ENCODE peak calls at places on chromosomes 12 and 14, in five cellular contexts. O, K, E, T and Z are unnamed samples.

GRCh38 chr14:22796087-22796707 is 19.0 kb downstream of the SLC7A7 start:
- DNase-seq in T (peak), K (peak), E (no peak), O (no peak), Z (peak)

GRCh38 chr14:25049559-25050493 is at the start of gene STXBP6:
- DNase-seq in O (no peak), T (peak), E (no peak), K (no peak), Z (no peak)

GRCh38 chr14:66037361-66037760 is 448.8 kb upstream of the CCDC196 start:
- DNase-seq in T (no peak), O (no peak), E (no peak), K (no peak), Z (no peak)

GRCh38 chr14:53956427-53957201 is at the start of gene BMP4:
- DNase-seq in K (no peak), T (peak), O (peak), E (peak), Z (peak)

GRCh38 chr12:752673-753400 is 458 bp downstream of the WNK1 start:
- DNase-seq in K (no peak), E (no peak), O (no peak), T (no peak), Z (peak)

GRCh38 chr12:97308576-97309198 is 153.9 kb upstream of the RMST start:
- DNase-seq in O (peak), E (no peak), T (peak), K (peak), Z (peak)

GRCh38 chr12:81798294-81798693 is 39.1 kb upstream of the PPFIA2 start:
- DNase-seq in T (no peak), E (no peak), O (no peak), K (no peak), Z (no peak)

GRCh38 chr14:51458563-51458955 is 193.2 kb upstream of the FRMD6 start:
- DNase-seq in E (no peak), T (no peak), K (no peak), O (no peak), Z (no peak)

GRCh38 chr12:109052097-109052414 is 320 bp upstream of the USP30 start:
- DNase-seq in O (no peak), E (no peak), T (no peak), K (no peak), Z (no peak)

GRCh38 chr12:46269429-46270241 is 792 bp upstream of the SLC38A1 start:
- DNase-seq in O (no peak), K (no peak), T (no peak), E (no peak), Z (no peak)

GRCh38 chr12:57110189-57111045 is 745 bp downstream of the STAT6 start:
- DNase-seq in E (no peak), K (no peak), T (peak), O (no peak), Z (peak)

GRCh38 chr12:124217508-124217981 is 77.3 kb upstream of the RFLNA start:
- DNase-seq in T (no peak), E (no peak), O (no peak), K (no peak), Z (no peak)

GRCh38 chr12:120361506-120362208 is 7.3 kb downstream of the MSI1 start:
- DNase-seq in T (no peak), O (no peak), K (no peak), E (peak), Z (peak)

GRCh38 chr12:3216726-3217682 is 139.8 kb downstream of the TSPAN9 start:
- DNase-seq in K (no peak), E (no peak), T (no peak), O (peak), Z (no peak)

GRCh38 chr12:3218846-3219632 is 141.9 kb downstream of the TSPAN9 start:
- DNase-seq in O (no peak), T (no peak), K (no peak), E (no peak), Z (no peak)

GRCh38 chr12:3216097-3216496 is 138.9 kb downstream of the TSPAN9 start:
- DNase-seq in O (no peak), T (no peak), E (no peak), K (no peak), Z (no peak)

GRCh38 chr12:3217683-3218079 is 140.5 kb downstream of the TSPAN9 start:
- DNase-seq in T (no peak), K (no peak), E (no peak), O (no peak), Z (no peak)

DNA sequence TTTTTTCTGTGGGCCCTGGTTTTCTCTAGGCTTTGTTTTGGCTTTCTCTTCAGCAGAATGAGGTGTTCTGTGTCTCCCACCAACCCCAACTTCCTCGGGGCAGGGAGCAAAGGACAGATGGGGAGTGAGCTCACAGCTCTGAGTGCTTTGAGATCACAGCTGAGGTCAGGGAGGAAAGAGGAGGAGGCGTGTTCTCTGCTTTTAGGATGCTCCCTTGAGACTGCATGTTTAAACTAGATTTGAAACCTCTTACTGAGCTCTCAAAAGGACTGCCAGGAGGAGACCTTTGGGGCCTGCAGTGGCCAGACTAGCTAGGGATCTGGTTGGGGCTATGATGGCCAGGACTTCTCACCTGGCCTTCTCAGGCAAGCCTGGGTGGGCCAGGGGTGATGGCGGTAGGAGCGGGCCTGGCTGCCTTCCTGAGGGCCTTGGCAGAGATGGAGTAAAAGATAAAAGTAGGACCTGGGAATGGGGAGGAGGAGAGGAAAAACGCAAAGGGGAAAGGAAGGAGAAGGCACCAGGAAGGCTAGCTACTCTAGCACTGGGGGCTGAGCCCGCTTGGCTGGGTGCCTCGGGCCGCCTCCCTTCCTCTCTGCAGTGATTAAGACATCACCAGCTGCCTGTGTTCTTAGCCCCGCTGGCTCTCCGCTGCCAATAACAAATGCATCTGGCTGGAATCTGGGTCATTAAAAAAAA is 141.1 kb downstream of the TSPAN9 start:
- DNase-seq in O (no peak), T (no peak), K (no peak), E (no peak), Z (no peak)
- TF ChIP-seq SIN3A in O (no peak), T (no peak), K (no peak), E (no peak), Z (no peak)

GRCh38 chr12:29164477-29165163 is 15.5 kb downstream of the FAR2 start:
- DNase-seq in K (peak), O (no peak), E (no peak), T (no peak), Z (peak)
- TF ChIP-seq ZNF274 in K (no peak), O (no peak), E (no peak), T (no peak), Z (no peak)

GRCh38 chr12:21940549-21940948 is 677 bp downstream of the ABCC9 start:
- DNase-seq in K (no peak), T (no peak), O (no peak), E (no peak), Z (no peak)
- TF ChIP-seq SIN3A in K (no peak), T (no peak), O (no peak), E (no peak), Z (no peak)

GRCh38 chr14:32472512-32473472 is 143.7 kb downstream of the AKAP6 start:
- DNase-seq in K (no peak), E (no peak), T (peak), O (no peak), Z (no peak)
- TF ChIP-seq ZNF274 in K (no peak), E (no peak), T (no peak), O (no peak), Z (no peak)

GRCh38 chr12:2047752-2048151 is 5.0 kb upstream of the CACNA1C start:
- DNase-seq in O (no peak), E (no peak), K (no peak), T (peak), Z (no peak)
- TF ChIP-seq SIN3A in O (no peak), E (no peak), K (no peak), T (no peak), Z (no peak)

GRCh38 chr12:113473942-113474341 is 2.3 kb upstream of the LHX5 start:
- DNase-seq in O (no peak), E (no peak), T (no peak), K (no peak), Z (no peak)

GRCh38 chr12:113473400-113473799 is 1.7 kb upstream of the LHX5 start:
- DNase-seq in K (no peak), O (no peak), E (no peak), T (no peak), Z (no peak)

GRCh38 chr12:113475451-113476085 is 3.9 kb upstream of the LHX5 start:
- DNase-seq in K (no peak), T (no peak), E (no peak), O (no peak), Z (no peak)

GRCh38 chr12:113476093-113476986 is 4.7 kb upstream of the LHX5 start:
- DNase-seq in K (no peak), E (no peak), T (no peak), O (no peak), Z (no peak)

GRCh38 chr12:113474635-113475436 is 3.2 kb upstream of the LHX5 start:
- DNase-seq in T (no peak), K (no peak), O (no peak), E (no peak), Z (no peak)
- TF ChIP-seq ZNF274 in T (no peak), K (no peak), O (no peak), E (no peak), Z (no peak)